ENCODE peak calls at places on chromosomes 2 and 18, in five cellular contexts. One of them, this sample, is unnamed.

GRCh38 chr2:75200140-75200985 is 1.0 kb upstream of the TACR1 start:
- DNase-seq in upper lobe of right lung: peak; percentile 81
- DNase-seq in ovary: peak; percentile 52
- DNase-seq in A549: peak; percentile 68
- DNase-seq in fibroblast of lung: peak; percentile 58
- DNase-seq in this sample: no peak

GRCh38 chr18:5582849-5583667 is 39.3 kb upstream of the EPB41L3 start:
- DNase-seq in upper lobe of right lung: no peak
- DNase-seq in fibroblast of lung: peak; percentile 88
- DNase-seq in ovary: no peak
- DNase-seq in A549: no peak
- DNase-seq in this sample: no peak

GRCh38 chr18:1544016-1544415 is 639.3 kb downstream of the ADCYAP1 start:
- DNase-seq in A549: no peak
- DNase-seq in upper lobe of right lung: no peak
- DNase-seq in ovary: no peak
- DNase-seq in fibroblast of lung: no peak
- DNase-seq in this sample: no peak

GRCh38 chr18:51523671-51524070 is 326.2 kb upstream of the MEX3C start:
- DNase-seq in fibroblast of lung: no peak
- DNase-seq in ovary: no peak
- DNase-seq in upper lobe of right lung: no peak
- DNase-seq in A549: no peak
- DNase-seq in this sample: no peak

GRCh38 chr2:160321025-160321424 is 121.0 kb upstream of the ITGB6 start:
- DNase-seq in upper lobe of right lung: no peak
- DNase-seq in fibroblast of lung: no peak
- DNase-seq in A549: peak; percentile 61
- DNase-seq in ovary: no peak
- DNase-seq in this sample: no peak

GRCh38 chr2:191678437-191679110 is 638 bp downstream of the NABP1 start:
- DNase-seq in ovary: peak; percentile 71
- DNase-seq in A549: peak; percentile 61
- DNase-seq in upper lobe of right lung: peak; percentile 86
- DNase-seq in fibroblast of lung: no peak
- DNase-seq in this sample: no peak

GRCh38 chr2:71938659-71939587 is 208.7 kb downstream of the CYP26B1 start:
- DNase-seq in fibroblast of lung: no peak
- DNase-seq in A549: no peak
- DNase-seq in ovary: no peak
- DNase-seq in upper lobe of right lung: peak; percentile 45
- DNase-seq in this sample: no peak

GRCh38 chr2:196592912-196593881 is 46.3 kb upstream of the CCDC150 start:
- DNase-seq in ovary: no peak
- DNase-seq in fibroblast of lung: peak; percentile 74
- DNase-seq in A549: peak; percentile 70
- DNase-seq in upper lobe of right lung: peak; percentile 70
- DNase-seq in this sample: no peak

GRCh38 chr2:197378494-197378972 is 56.3 kb downstream of the SF3B1 start:
- DNase-seq in upper lobe of right lung: no peak
- DNase-seq in ovary: peak; percentile 48
- DNase-seq in A549: peak; percentile 52
- DNase-seq in fibroblast of lung: peak; percentile 34
- DNase-seq in this sample: no peak

GRCh38 chr18:35178260-35178659 is 62.6 kb upstream of the ZNF397 start:
- DNase-seq in fibroblast of lung: peak; percentile 90
- DNase-seq in A549: no peak
- DNase-seq in upper lobe of right lung: no peak
- DNase-seq in ovary: no peak
- DNase-seq in this sample: no peak

GRCh38 chr2:120875431-120875830 is 139.8 kb downstream of the GLI2 start:
- DNase-seq in ovary: no peak
- DNase-seq in upper lobe of right lung: no peak
- DNase-seq in A549: no peak
- DNase-seq in fibroblast of lung: no peak
- DNase-seq in this sample: no peak

GRCh38 chr2:72956050-72956395 is 38.7 kb downstream of the EMX1 start:
- DNase-seq in upper lobe of right lung: no peak
- DNase-seq in fibroblast of lung: no peak
- DNase-seq in A549: no peak
- DNase-seq in ovary: no peak
- DNase-seq in this sample: no peak

GRCh38 chr2:23487735-23488492 is 102.9 kb downstream of the KLHL29 start:
- DNase-seq in upper lobe of right lung: peak; percentile 9
- DNase-seq in A549: no peak
- DNase-seq in fibroblast of lung: peak; percentile 88
- DNase-seq in ovary: no peak
- DNase-seq in this sample: peak; percentile 52

GRCh38 chr2:70094978-70095832 is 7.9 kb downstream of the PCBP1 start:
- DNase-seq in ovary: peak; percentile 52
- DNase-seq in upper lobe of right lung: peak; percentile 72
- DNase-seq in fibroblast of lung: peak; percentile 47
- DNase-seq in A549: peak; percentile 70
- DNase-seq in this sample: no peak

GRCh38 chr18:686339-687111 is 25.9 kb downstream of the ENOSF1 start:
- DNase-seq in ovary: no peak
- DNase-seq in fibroblast of lung: peak; percentile 5
- DNase-seq in upper lobe of right lung: no peak
- DNase-seq in A549: no peak
- DNase-seq in this sample: no peak

GRCh38 chr2:240947607-240948006 is 41.5 kb downstream of the CROCC2 start:
- DNase-seq in ovary: no peak
- DNase-seq in A549: no peak
- DNase-seq in upper lobe of right lung: no peak
- DNase-seq in fibroblast of lung: no peak
- DNase-seq in this sample: no peak

GRCh38 chr2:7539760-7540159 is 622.5 kb downstream of the RNF144A start:
- DNase-seq in fibroblast of lung: peak; percentile 67
- DNase-seq in ovary: no peak
- DNase-seq in A549: no peak
- DNase-seq in upper lobe of right lung: no peak
- DNase-seq in this sample: no peak

GRCh38 chr2:169714699-169715098 is 18.9 kb upstream of the KLHL23 start:
- DNase-seq in A549: no peak
- DNase-seq in fibroblast of lung: no peak
- DNase-seq in upper lobe of right lung: no peak
- DNase-seq in ovary: no peak
- DNase-seq in this sample: no peak

GRCh38 chr2:240431276-240431662 is 4.2 kb upstream of the GPC1 start:
- DNase-seq in ovary: peak; percentile 10
- DNase-seq in A549: no peak
- DNase-seq in fibroblast of lung: no peak
- DNase-seq in upper lobe of right lung: no peak
- DNase-seq in this sample: no peak

GRCh38 chr2:58629720-58630119 is 388.6 kb upstream of the FANCL start:
- DNase-seq in upper lobe of right lung: no peak
- DNase-seq in ovary: no peak
- DNase-seq in A549: peak; percentile 8
- DNase-seq in fibroblast of lung: no peak
- DNase-seq in this sample: no peak

GRCh38 chr2:240468300-240469238 is 33.1 kb downstream of the GPC1 start:
- DNase-seq in upper lobe of right lung: no peak
- DNase-seq in ovary: peak; percentile 25
- DNase-seq in A549: no peak
- DNase-seq in fibroblast of lung: no peak
- DNase-seq in this sample: no peak

GRCh38 chr2:100423631-100424030 is 6.2 kb upstream of the CHST10 start:
- DNase-seq in fibroblast of lung: peak; percentile 16
- DNase-seq in ovary: no peak
- DNase-seq in upper lobe of right lung: no peak
- DNase-seq in A549: no peak
- DNase-seq in this sample: no peak

GRCh38 chr18:49137585-49137984 is 186.8 kb upstream of the SMAD7 start:
- DNase-seq in ovary: no peak
- DNase-seq in A549: no peak
- DNase-seq in upper lobe of right lung: no peak
- DNase-seq in fibroblast of lung: no peak
- DNase-seq in this sample: no peak
- H3K27ac ChIP-seq in ovary: no peak overlapping the region
- H3K27ac ChIP-seq in A549: no peak overlapping the region
- H3K27ac ChIP-seq in upper lobe of right lung: no peak overlapping the region
- H3K27ac ChIP-seq in fibroblast of lung: no peak overlapping the region
- H3K27ac ChIP-seq in this sample: no peak overlapping the region

DNA sequence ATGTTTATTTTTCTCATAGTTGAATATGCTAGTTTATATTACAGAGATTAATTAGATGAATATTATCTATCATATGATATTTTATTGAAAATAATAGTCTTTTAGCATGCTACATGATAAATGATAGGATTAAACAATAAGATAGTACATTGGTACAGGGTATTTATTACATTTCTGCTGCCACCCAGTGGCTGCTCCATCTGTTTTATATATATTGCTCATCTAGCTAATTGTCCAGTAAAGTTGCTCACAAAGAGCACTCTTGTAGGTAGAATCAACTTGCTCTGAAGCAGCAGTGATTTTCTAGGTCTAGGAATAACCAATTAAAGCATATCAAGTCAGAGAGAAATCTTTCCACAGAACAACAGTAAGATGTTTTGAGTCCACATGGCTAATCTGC is 183.3 kb downstream of the ASXL3 start:
- DNase-seq in upper lobe of right lung: no peak
- DNase-seq in ovary: no peak
- DNase-seq in A549: peak; percentile 4
- DNase-seq in fibroblast of lung: peak; percentile 36
- DNase-seq in this sample: no peak
- TF ChIP-seq CTCF in upper lobe of right lung: peak; percentile 30
- TF ChIP-seq CTCF in ovary: no peak
- TF ChIP-seq CTCF in A549: peak; percentile 19
- TF ChIP-seq CTCF in fibroblast of lung: peak; percentile 53
- TF ChIP-seq CTCF in this sample: peak; percentile 37

DNA sequence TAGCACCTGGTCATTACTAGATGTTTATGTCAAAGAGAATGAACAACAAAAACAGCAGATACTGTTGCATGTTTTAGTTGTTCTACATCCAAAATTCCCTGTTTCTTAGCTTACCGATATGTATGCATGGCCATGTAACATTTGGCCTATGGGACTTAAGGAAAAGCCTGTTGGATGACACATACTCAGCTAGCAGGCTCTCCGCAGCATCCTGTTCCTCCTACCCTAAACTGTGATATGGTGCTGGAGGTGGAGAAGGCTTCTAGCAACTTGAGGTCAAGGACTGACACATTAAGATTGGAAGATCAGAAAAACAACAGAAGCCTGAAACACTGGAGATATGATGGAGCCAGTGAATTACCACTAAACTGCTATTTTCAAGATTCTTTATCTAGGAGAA is 537.8 kb downstream of the LRRTM4 start:
- DNase-seq in fibroblast of lung: no peak
- DNase-seq in ovary: no peak
- DNase-seq in upper lobe of right lung: no peak
- DNase-seq in A549: no peak
- DNase-seq in this sample: no peak
- H3K4me3 ChIP-seq in fibroblast of lung: no peak overlapping the region
- H3K4me3 ChIP-seq in ovary: no peak overlapping the region
- H3K4me3 ChIP-seq in upper lobe of right lung: no peak overlapping the region
- H3K4me3 ChIP-seq in A549: no peak overlapping the region
- H3K4me3 ChIP-seq in this sample: no peak overlapping the region

GRCh38 chr2:218228366-218229092 is 11.5 kb downstream of the ARPC2 start:
- DNase-seq in ovary: no peak
- DNase-seq in upper lobe of right lung: no peak
- DNase-seq in A549: peak; percentile 20
- DNase-seq in fibroblast of lung: peak; percentile 43
- DNase-seq in this sample: no peak
- H3K27ac ChIP-seq in ovary: peak overlapping the region; percentile 58
- H3K27ac ChIP-seq in upper lobe of right lung: no peak overlapping the region
- H3K27ac ChIP-seq in A549: no peak overlapping the region
- H3K27ac ChIP-seq in fibroblast of lung: peak overlapping the region; percentile 9
- H3K27ac ChIP-seq in this sample: peak overlapping the region; percentile 59

DNA sequence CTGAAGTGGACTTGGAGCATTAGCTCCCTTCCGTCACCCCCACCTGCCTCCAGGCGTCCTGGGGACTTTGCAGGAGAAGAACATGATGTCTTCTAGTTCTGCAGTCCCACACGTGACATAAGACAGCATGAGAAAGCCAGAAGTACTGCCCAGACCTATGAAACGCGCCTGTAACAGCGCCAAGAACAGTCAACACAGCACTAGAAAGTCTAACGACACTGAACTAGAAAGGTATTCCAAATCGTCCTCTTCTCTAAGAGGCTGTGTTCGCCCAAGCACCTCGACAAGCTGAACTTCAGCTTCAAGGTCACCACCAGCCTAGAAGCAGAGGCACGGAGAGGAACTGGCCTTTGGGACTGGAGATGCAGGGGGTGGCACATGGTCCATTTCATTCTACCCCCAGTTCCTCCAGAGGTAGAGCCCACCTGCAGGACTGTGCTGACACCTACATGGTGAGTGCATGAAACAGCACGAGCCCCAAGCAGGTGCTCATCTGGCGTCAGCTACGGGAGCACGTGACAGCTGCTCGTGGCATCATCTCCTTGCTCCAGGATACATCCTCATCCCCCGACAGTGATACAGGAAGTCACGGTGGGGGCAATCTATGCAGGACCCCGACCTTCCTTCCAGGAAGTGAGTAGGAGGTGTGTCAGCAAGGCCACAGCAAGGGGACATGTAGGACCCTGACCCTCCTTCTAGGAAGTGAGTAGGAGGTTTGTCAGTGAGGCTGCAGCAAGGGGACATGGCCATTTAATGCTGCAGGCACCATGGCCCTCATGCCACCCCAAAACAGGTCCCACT is 3.7 kb downstream of the HDAC4 start:
- DNase-seq in A549: peak; percentile 25
- DNase-seq in ovary: no peak
- DNase-seq in fibroblast of lung: no peak
- DNase-seq in upper lobe of right lung: peak; percentile 70
- DNase-seq in this sample: no peak
- TF ChIP-seq CTCF in A549: no peak
- TF ChIP-seq CTCF in ovary: no peak
- TF ChIP-seq CTCF in fibroblast of lung: no peak
- TF ChIP-seq CTCF in upper lobe of right lung: no peak
- TF ChIP-seq CTCF in this sample: no peak

GRCh38 chr18:9113468-9114149 is 11.1 kb downstream of the NDUFV2 start:
- DNase-seq in fibroblast of lung: no peak
- DNase-seq in upper lobe of right lung: no peak
- DNase-seq in A549: no peak
- DNase-seq in ovary: no peak
- DNase-seq in this sample: no peak
- H3K4me3 ChIP-seq in fibroblast of lung: no peak overlapping the region
- H3K4me3 ChIP-seq in upper lobe of right lung: no peak overlapping the region
- H3K4me3 ChIP-seq in A549: no peak overlapping the region
- H3K4me3 ChIP-seq in ovary: no peak overlapping the region
- H3K4me3 ChIP-seq in this sample: no peak overlapping the region

GRCh38 chr2:113980946-113981345 is 91.1 kb downstream of the ACTR3 start:
- DNase-seq in upper lobe of right lung: no peak
- DNase-seq in ovary: no peak
- DNase-seq in fibroblast of lung: peak; percentile 78
- DNase-seq in A549: no peak
- DNase-seq in this sample: no peak
- H3K27ac ChIP-seq in upper lobe of right lung: no peak overlapping the region
- H3K27ac ChIP-seq in ovary: no peak overlapping the region
- H3K27ac ChIP-seq in fibroblast of lung: no peak overlapping the region
- H3K27ac ChIP-seq in A549: no peak overlapping the region
- H3K27ac ChIP-seq in this sample: no peak overlapping the region